ENCODE peak calls at places on chromosome 9, in six cellular contexts. O is endothelial cell, A is fibroblast of lung, J is progenitor cell of endocrine pancreas, I is GM12865, Z is cardiac fibroblast. D is an unnamed sample.

GRCh38 chr9:131554088-131554864 is 9.0 kb downstream of the PRRT1B start:
- DNase-seq in O (no peak), A (no peak), J (no peak), I (no peak), Z (no peak), D (no peak)

GRCh38 chr9:120412425-120412951 is 167.5 kb downstream of the CDK5RAP2 start:
- DNase-seq in O (no peak), A (peak), J (no peak), I (no peak), Z (peak), D (no peak)

GRCh38 chr9:95167998-95168397 is 149.5 kb downstream of the FANCC start:
- DNase-seq in O (peak), A (peak), J (peak), I (peak), Z (peak), D (peak)

GRCh38 chr9:88587182-88587581 is 52.2 kb downstream of the NXNL2 start:
- DNase-seq in O (no peak), A (no peak), J (no peak), I (no peak), Z (peak), D (no peak)

GRCh38 chr9:88072831-88073365 is 65.4 kb downstream of the SPATA31C2 start:
- DNase-seq in O (no peak), A (no peak), J (no peak), I (no peak), Z (no peak), D (no peak)

GRCh38 chr9:72894342-72894741 is 58.5 kb downstream of the ALDH1A1 start:
- DNase-seq in O (no peak), A (peak), J (no peak), I (no peak), Z (no peak), D (no peak)

GRCh38 chr9:113993838-113994540 is 84.1 kb downstream of the AMBP start:
- DNase-seq in O (no peak), A (peak), J (no peak), I (no peak), Z (peak), D (no peak)

GRCh38 chr9:37417857-37418618 is 4.5 kb upstream of the GRHPR start:
- DNase-seq in O (no peak), A (no peak), J (no peak), I (no peak), Z (no peak), D (no peak)

GRCh38 chr9:110912701-110913291 is 125.5 kb downstream of the LPAR1 start:
- DNase-seq in O (no peak), A (peak), J (no peak), I (no peak), Z (peak), D (no peak)

GRCh38 chr9:114344692-114345091 is 15.0 kb downstream of the ORM2 start:
- DNase-seq in O (no peak), A (no peak), J (no peak), I (no peak), Z (no peak), D (no peak)

GRCh38 chr9:125522328-125522725 is 184.7 kb downstream of the MAPKAP1 start:
- DNase-seq in O (no peak), A (peak), J (no peak), I (no peak), Z (peak), D (no peak)

GRCh38 chr9:71681708-71682268 is 86.5 kb downstream of the CEMIP2 start:
- DNase-seq in O (no peak), A (peak), J (no peak), I (no peak), Z (peak), D (no peak)

GRCh38 chr9:23798325-23798724 is 27.7 kb downstream of the ELAVL2 start:
- DNase-seq in O (no peak), A (no peak), J (no peak), I (no peak), Z (no peak), D (no peak)

GRCh38 chr9:15250013-15250412 is 57.0 kb downstream of the TTC39B start:
- DNase-seq in O (no peak), A (no peak), J (no peak), I (no peak), Z (peak), D (no peak)

GRCh38 chr9:2802494-2802921 is 41.4 kb downstream of the PUM3 start:
- DNase-seq in O (no peak), A (peak), J (no peak), I (no peak), Z (peak), D (no peak)

GRCh38 chr9:75372499-75373268 is 284.4 kb downstream of the OSTF1 start:
- DNase-seq in O (no peak), A (no peak), J (no peak), I (no peak), Z (no peak), D (no peak)

GRCh38 chr9:4344946-4345345 is 45.1 kb upstream of the GLIS3 start:
- DNase-seq in O (no peak), A (no peak), J (no peak), I (no peak), Z (no peak), D (no peak)

GRCh38 chr9:3962467-3962866 is 337.4 kb downstream of the GLIS3 start:
- DNase-seq in O (no peak), A (peak), J (no peak), I (no peak), Z (peak), D (no peak)

GRCh38 chr9:128781186-128782070 is 5.6 kb upstream of the TBC1D13 start:
- DNase-seq in O (no peak), A (no peak), J (no peak), I (peak), Z (no peak), D (no peak)

GRCh38 chr9:2621678-2622360 is at the start of gene VLDLR:
- DNase-seq in O (peak), A (peak), J (peak), I (peak), Z (peak), D (peak)

GRCh38 chr9:91720746-91721705 is 229.0 kb downstream of the ROR2 start:
- DNase-seq in O (peak), A (no peak), J (no peak), I (peak), Z (no peak), D (no peak)
- TF ChIP-seq CTCF in O (no peak), A (no peak), J (no peak), I (no peak), Z (no peak), D (no peak)

GRCh38 chr9:112339886-112340285 is 6.5 kb upstream of the PTBP3 start:
- DNase-seq in O (no peak), A (no peak), J (no peak), I (no peak), Z (no peak), D (no peak)
- TF ChIP-seq CTCF in O (no peak), A (no peak), J (no peak), I (no peak), Z (no peak), D (no peak)

GRCh38 chr9:27450752-27451151 is 73.3 kb upstream of the IFNK start:
- DNase-seq in O (no peak), A (no peak), J (no peak), I (no peak), Z (no peak), D (no peak)

GRCh38 chr9:27451207-27451792 is 72.8 kb upstream of the IFNK start:
- DNase-seq in O (no peak), A (no peak), J (no peak), I (no peak), Z (no peak), D (no peak)

GRCh38 chr9:27445057-27445990 is 78.8 kb upstream of the IFNK start:
- DNase-seq in O (no peak), A (no peak), J (no peak), I (no peak), Z (no peak), D (no peak)

GRCh38 chr9:27442464-27442863 is 81.6 kb upstream of the IFNK start:
- DNase-seq in O (no peak), A (no peak), J (no peak), I (no peak), Z (no peak), D (no peak)

DNA sequence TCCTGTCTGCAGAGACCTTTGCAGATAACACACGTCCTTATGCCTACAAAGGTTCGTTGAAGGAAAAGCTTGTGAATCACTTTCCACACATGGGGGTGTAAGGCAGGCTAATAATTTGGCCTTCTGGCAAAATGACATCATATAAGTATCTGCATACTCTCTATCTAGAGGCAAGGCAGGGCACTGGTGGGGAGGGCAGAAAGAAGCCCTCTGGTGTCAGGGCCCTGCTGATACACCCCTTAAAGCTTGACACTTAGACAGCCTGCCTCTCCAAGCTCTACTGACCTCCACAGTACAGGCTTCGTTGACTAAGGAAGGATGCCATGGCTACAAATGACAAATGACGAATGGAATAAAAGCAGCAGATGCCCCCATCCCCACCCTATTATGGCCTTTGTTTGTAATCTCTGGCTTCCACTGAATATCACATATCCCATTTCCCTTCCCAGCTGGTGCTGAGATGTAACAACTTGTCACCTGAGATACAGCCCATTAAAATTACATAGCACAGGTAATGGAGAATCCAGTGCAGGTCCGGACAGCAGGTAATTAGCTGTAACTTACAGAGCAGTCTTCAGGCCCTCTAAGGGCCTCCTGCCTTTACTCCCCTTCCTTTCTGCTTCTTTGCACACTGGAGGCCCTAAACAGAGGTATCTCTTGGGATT is 76.9 kb upstream of the IFNK start:
- DNase-seq in O (no peak), A (no peak), J (no peak), I (no peak), Z (no peak), D (no peak)
- TF ChIP-seq CTCF in O (no peak), A (no peak), J (no peak), I (no peak), Z (no peak), D (no peak)

GRCh38 chr9:1337169-1337568 is 287.0 kb downstream of the DMRT2 start:
- DNase-seq in O (no peak), A (no peak), J (no peak), I (no peak), Z (no peak), D (no peak)
- TF ChIP-seq CTCF in O (no peak), A (no peak), J (no peak), I (no peak), Z (no peak), D (no peak)